ENCODE peak calls at places on chromosome 18, in seven cellular contexts. Q, I, X, Y, E, A and L are unnamed samples.

GRCh38 chr18:76844742-76845477 is 22.6 kb downstream of the ZNF236 start:
- DNase-seq in Q (no peak), I (no peak), X (no peak), Y (no peak), E (no peak), A (no peak), L (no peak)

GRCh38 chr18:49697757-49698595 is 115.4 kb downstream of the ACAA2 start:
- DNase-seq in Q (no peak), I (no peak), X (no peak), Y (peak; percentile 50), E (peak; percentile 30), A (no peak), L (no peak)

GRCh38 chr18:73697395-73697794 is 450.2 kb downstream of the FBXO15 start:
- DNase-seq in Q (no peak), I (no peak), X (no peak), Y (no peak), E (no peak), A (no peak), L (no peak)

GRCh38 chr18:48825101-48825745 is 125.5 kb downstream of the SMAD7 start:
- DNase-seq in Q (no peak), I (no peak), X (no peak), Y (no peak), E (no peak), A (no peak), L (no peak)

GRCh38 chr18:7512326-7512725 is 54.8 kb upstream of the PTPRM start:
- DNase-seq in Q (no peak), I (no peak), X (no peak), Y (no peak), E (no peak), A (no peak), L (no peak)

GRCh38 chr18:70421471-70421870 is 132.6 kb downstream of the SOCS6 start:
- DNase-seq in Q (no peak), I (no peak), X (no peak), Y (no peak), E (no peak), A (no peak), L (no peak)

GRCh38 chr18:7094432-7094831 is 23.2 kb downstream of the LAMA1 start:
- DNase-seq in Q (no peak), I (no peak), X (no peak), Y (no peak), E (no peak), A (no peak), L (no peak)

GRCh38 chr18:21996261-21996892 is 173.0 kb upstream of the GATA6 start:
- DNase-seq in Q (no peak), I (no peak), X (no peak), Y (no peak), E (no peak), A (no peak), L (no peak)

GRCh38 chr18:59846814-59847490 is 52.8 kb upstream of the PMAIP1 start:
- DNase-seq in Q (no peak), I (no peak), X (no peak), Y (peak; percentile 34), E (no peak), A (no peak), L (peak; percentile 51)

GRCh38 chr18:58578321-58578720 is 50.6 kb downstream of the ALPK2 start:
- DNase-seq in Q (no peak), I (no peak), X (no peak), Y (no peak), E (no peak), A (no peak), L (no peak)

GRCh38 chr18:23405626-23406025 is 47.5 kb upstream of the RIOK3 start:
- DNase-seq in Q (no peak), I (no peak), X (no peak), Y (no peak), E (no peak), A (no peak), L (no peak)

GRCh38 chr18:11368020-11368419 is 218.7 kb upstream of the PIEZO2 start:
- DNase-seq in Q (no peak), I (no peak), X (no peak), Y (no peak), E (no peak), A (no peak), L (no peak)

GRCh38 chr18:45169610-45170009 is 445.7 kb upstream of the SLC14A2 start:
- DNase-seq in Q (no peak), I (no peak), X (no peak), Y (peak; percentile 21), E (no peak), A (no peak), L (no peak)